ENCODE peak calls at places on chromosomes 5 and 9, in six cellular contexts. C is fibroblast of lung, V is colonic mucosa, H is T1000, X is T47D, N is astrocyte of the spinal cord. Z is an unnamed sample.

GRCh38 chr5:72160299-72160698 is 53.0 kb downstream of the MAP1B start:
- DNase-seq in H (no peak), V (no peak), N (peak), C (peak), X (no peak), Z (no peak)

GRCh38 chr9:125297917-125298316 is 36.3 kb downstream of the GAPVD1 start:
- DNase-seq in H (no peak), N (no peak), V (no peak), X (no peak), C (no peak), Z (no peak)

GRCh38 chr5:122351416-122352157 is 39.5 kb downstream of the SNCAIP start:
- DNase-seq in H (no peak), N (no peak), X (no peak), V (peak), C (no peak), Z (no peak)

GRCh38 chr9:119026120-119026519 is 343.1 kb downstream of the BRINP1 start:
- DNase-seq in H (no peak), N (peak), V (no peak), C (peak), X (peak), Z (no peak)

GRCh38 chr9:27198175-27198574 is 89.2 kb downstream of the TEK start:
- DNase-seq in V (no peak), C (no peak), X (peak), N (no peak), H (no peak), Z (no peak)

GRCh38 chr9:976258-976804 is at the start of gene DMRT3:
- DNase-seq in H (no peak), V (no peak), C (no peak), X (no peak), N (no peak), Z (no peak)

GRCh38 chr5:73121109-73121443 is 701 bp downstream of the TMEM171 start:
- DNase-seq in V (no peak), C (peak), X (no peak), H (no peak), N (no peak), Z (no peak)

GRCh38 chr5:82312373-82312856 is 34.3 kb upstream of the RPS23 start:
- DNase-seq in V (peak), N (peak), X (peak), H (no peak), C (peak), Z (peak)

GRCh38 chr5:78544531-78545200 is 103.9 kb downstream of the LHFPL2 start:
- DNase-seq in N (peak), V (no peak), C (peak), H (no peak), X (no peak), Z (no peak)

GRCh38 chr5:155023320-155023719 is 9.8 kb downstream of the KIF4B start:
- DNase-seq in X (no peak), N (no peak), H (no peak), V (no peak), C (no peak), Z (no peak)

GRCh38 chr9:131019387-131020239 is 10.6 kb downstream of the LAMC3 start:
- DNase-seq in C (no peak), N (no peak), H (no peak), X (no peak), V (peak), Z (no peak)

GRCh38 chr5:3594514-3595101 is 1.0 kb upstream of the IRX1 start:
- DNase-seq in H (no peak), N (peak), X (no peak), V (no peak), C (peak), Z (no peak)

GRCh38 chr5:159504857-159505304 is 174.6 kb upstream of the IL12B start:
- DNase-seq in N (peak), V (peak), H (peak), X (peak), C (peak), Z (peak)

GRCh38 chr5:6365142-6365976 is 13.0 kb downstream of the MED10 start:
- DNase-seq in C (peak), X (no peak), N (peak), H (no peak), V (no peak), Z (no peak)

GRCh38 chr5:56734066-56734766 is 81.1 kb upstream of the MAP3K1 start:
- DNase-seq in N (no peak), X (peak), H (no peak), C (no peak), V (no peak), Z (no peak)

GRCh38 chr5:143139585-143139984 is 263.9 kb downstream of the NR3C1 start:
- DNase-seq in C (no peak), H (no peak), V (no peak), N (no peak), X (no peak), Z (no peak)

GRCh38 chr9:127049044-127049443 is 73.4 kb downstream of the ANGPTL2 start:
- DNase-seq in C (peak), N (peak), X (peak), H (peak), V (peak), Z (no peak)

GRCh38 chr5:13643196-13643595 is 301.3 kb downstream of the DNAH5 start:
- DNase-seq in N (no peak), V (no peak), H (no peak), X (no peak), C (no peak), Z (no peak)

GRCh38 chr9:121895836-121896544 is 197.1 kb downstream of the TTLL11 start:
- DNase-seq in H (peak), C (peak), X (peak), V (peak), N (peak), Z (peak)

GRCh38 chr5:9342161-9342787 is 203.6 kb downstream of the SEMA5A start:
- DNase-seq in N (no peak), C (no peak), V (no peak), H (no peak), X (no peak), Z (no peak)

GRCh38 chr5:134063421-134063820 is 51.1 kb upstream of the TCF7 start:
- DNase-seq in C (no peak), X (peak), H (no peak), N (no peak), V (no peak), Z (no peak)

GRCh38 chr9:10869687-10870086 is 256.9 kb upstream of the PTPRD start:
- DNase-seq in C (no peak), V (no peak), N (no peak), X (no peak), H (no peak), Z (no peak)

GRCh38 chr5:106397700-106398099 is 1273.0 kb downstream of the EFNA5 start:
- DNase-seq in X (peak), N (peak), C (peak), H (peak), V (no peak), Z (no peak)

GRCh38 chr5:134509308-134510040 is 16.0 kb upstream of the JADE2 start:
- DNase-seq in H (no peak), C (peak), X (peak), V (no peak), N (peak), Z (no peak)

GRCh38 chr5:129631946-129632345 is 115.9 kb upstream of the MINAR2 start:
- DNase-seq in C (no peak), V (no peak), X (no peak), N (no peak), H (no peak), Z (no peak)

GRCh38 chr5:43295202-43295601 is 18.0 kb downstream of the HMGCS1 start:
- DNase-seq in X (no peak), N (no peak), H (no peak), V (no peak), C (no peak), Z (no peak)

GRCh38 chr5:125668904-125669303 is 754.3 kb upstream of the GRAMD2B start:
- DNase-seq in N (no peak), C (peak), H (no peak), V (peak), X (peak), Z (peak)

GRCh38 chr9:70435948-70436347 is 21.5 kb upstream of the KLF9 start:
- DNase-seq in X (no peak), C (peak), N (peak), V (no peak), H (no peak), Z (no peak)

GRCh38 chr5:57432876-57433275 is 49.7 kb downstream of the ACTBL2 start:
- DNase-seq in C (no peak), V (no peak), N (no peak), X (peak), H (no peak), Z (no peak)

GRCh38 chr5:54460181-54460919 is 4.9 kb downstream of the HSPB3 start:
- DNase-seq in C (peak), V (no peak), X (no peak), N (no peak), H (no peak), Z (no peak)

GRCh38 chr9:85964949-85965348 is 24.0 kb downstream of the NAA35 start:
- DNase-seq in N (no peak), X (no peak), V (no peak), C (no peak), H (no peak), Z (no peak)

GRCh38 chr9:68540712-68541535 is at the start of gene TMEM252:
- DNase-seq in V (no peak), X (no peak), C (no peak), N (no peak), H (no peak), Z (no peak)

Z was measured in Caco-2.